ENCODE peak calls at places on chromosome 12, in eight cellular contexts. P, K, D, X, S, I, L and T are unnamed samples.

GRCh38 chr12:58567189-58567588 is 353.1 kb downstream of the LRIG3 start:
- DNase-seq in I (no peak), D (no peak), P (no peak), L (no peak), X (no peak), K (no peak), S (no peak), T (no peak)

GRCh38 chr12:29612912-29613311 is 115.4 kb upstream of the OVCH1 start:
- DNase-seq in X (no peak), L (no peak), P (peak), I (no peak), K (no peak), S (no peak), D (no peak), T (no peak)

GRCh38 chr12:80715850-80716249 is 862 bp upstream of the MYF5 start:
- DNase-seq in S (no peak), I (no peak), D (no peak), P (no peak), L (no peak), X (no peak), K (no peak), T (no peak)

GRCh38 chr12:12964255-12964654 is 12.3 kb upstream of the GPRC5D start:
- DNase-seq in S (no peak), K (no peak), X (no peak), D (no peak), I (no peak), P (no peak), L (no peak), T (no peak)

GRCh38 chr12:115916910-115917668 is 360.4 kb downstream of the MED13L start:
- DNase-seq in D (peak), P (peak), L (peak), K (peak), I (peak), X (peak), S (no peak), T (peak)

GRCh38 chr12:76020731-76021672 is 10.6 kb downstream of the PHLDA1 start:
- DNase-seq in I (no peak), K (no peak), S (no peak), X (no peak), D (no peak), P (peak), L (no peak), T (no peak)

GRCh38 chr12:70353780-70354640 is 12.1 kb upstream of the KCNMB4 start:
- DNase-seq in D (no peak), X (no peak), K (no peak), I (no peak), L (no peak), S (no peak), P (no peak), T (no peak)

GRCh38 chr12:104055686-104056388 is 5.8 kb upstream of the GLT8D2 start:
- DNase-seq in P (no peak), X (peak), I (peak), S (no peak), D (peak), L (peak), K (peak), T (peak)

GRCh38 chr12:122064034-122064777 is 14.3 kb upstream of the MLXIP start:
- DNase-seq in P (peak), I (peak), D (peak), K (peak), L (peak), X (peak), S (peak), T (peak)

GRCh38 chr12:94401326-94401725 is 58.3 kb downstream of the CEP83 start:
- DNase-seq in S (no peak), I (no peak), D (no peak), L (no peak), P (no peak), X (no peak), K (no peak), T (no peak)